ENCODE peak calls at places on chromosomes 1 and 21, in six cellular contexts. L, P, B, Y, F and Z are unnamed samples.

GRCh38 chr1:206931709-206932108 is 10.0 kb upstream of the FCMR start:
- DNase-seq in L (no peak), P (no peak), B (no peak), Y (no peak), F (no peak), Z (peak)

GRCh38 chr1:5371270-5371669 is 621.0 kb downstream of the NPHP4 start:
- DNase-seq in L (no peak), P (no peak), B (no peak), Y (no peak), F (no peak), Z (no peak)

GRCh38 chr1:231420959-231421615 is 1.0 kb downstream of the EGLN1 start:
- DNase-seq in L (no peak), P (peak), B (peak), Y (peak), F (peak), Z (peak)

GRCh38 chr1:6082430-6082971 is 36.8 kb downstream of the KCNAB2 start:
- DNase-seq in L (no peak), P (peak), B (no peak), Y (peak), F (peak), Z (peak)

GRCh38 chr1:205661429-205662134 is 18.7 kb downstream of the SLC45A3 start:
- DNase-seq in L (no peak), P (no peak), B (no peak), Y (no peak), F (no peak), Z (no peak)

GRCh38 chr21:42724226-42724920 is 71.0 kb downstream of the PDE9A start:
- DNase-seq in L (no peak), P (no peak), B (peak), Y (no peak), F (peak), Z (no peak)

GRCh38 chr1:106676021-106676420 is 380.5 kb upstream of the PRMT6 start:
- DNase-seq in L (no peak), P (no peak), B (no peak), Y (no peak), F (peak), Z (no peak)

GRCh38 chr1:21022279-21023040 is 154.2 kb downstream of the EIF4G3 start:
- DNase-seq in L (no peak), P (peak), B (peak), Y (peak), F (peak), Z (peak)

GRCh38 chr1:203464743-203465142 is 10.9 kb upstream of the PRELP start:
- DNase-seq in L (no peak), P (no peak), B (no peak), Y (no peak), F (no peak), Z (no peak)

GRCh38 chr1:25790472-25790871 is 9.5 kb upstream of the SELENON start:
- DNase-seq in L (no peak), P (no peak), B (no peak), Y (no peak), F (no peak), Z (no peak)

GRCh38 chr1:220710333-220710732 is 20.2 kb downstream of the C1orf115 start:
- DNase-seq in L (no peak), P (no peak), B (no peak), Y (no peak), F (no peak), Z (no peak)

GRCh38 chr1:25468037-25468436 is 37.3 kb downstream of the MACO1 start:
- DNase-seq in L (no peak), P (no peak), B (no peak), Y (no peak), F (peak), Z (no peak)

GRCh38 chr1:205698921-205699320 is 18.6 kb upstream of the SLC45A3 start:
- DNase-seq in L (no peak), P (no peak), B (no peak), Y (no peak), F (no peak), Z (no peak)

GRCh38 chr1:159804924-159805323 is 2.8 kb downstream of the FCRL6 start:
- DNase-seq in L (no peak), P (no peak), B (no peak), Y (no peak), F (no peak), Z (no peak)

GRCh38 chr1:56336972-56337371 is 242.4 kb downstream of the PLPP3 start:
- DNase-seq in L (no peak), P (no peak), B (no peak), Y (no peak), F (no peak), Z (no peak)

GRCh38 chr1:162210171-162210570 is 140.7 kb downstream of the NOS1AP start:
- DNase-seq in L (no peak), P (no peak), B (no peak), Y (no peak), F (no peak), Z (no peak)

GRCh38 chr1:244353572-244354091 is 98.1 kb downstream of the ADSS2 start:
- DNase-seq in L (peak), P (no peak), B (peak), Y (no peak), F (peak), Z (peak)

GRCh38 chr1:104593418-104594187 is 843.9 kb downstream of the AMY1C start:
- DNase-seq in L (no peak), P (peak), B (no peak), Y (no peak), F (no peak), Z (no peak)

GRCh38 chr1:184416476-184416875 is 29.6 kb downstream of the C1orf21 start:
- DNase-seq in L (no peak), P (no peak), B (no peak), Y (no peak), F (no peak), Z (no peak)

GRCh38 chr1:114153051-114153620 is 533 bp downstream of the SYT6 start:
- DNase-seq in L (no peak), P (no peak), B (no peak), Y (no peak), F (no peak), Z (no peak)